ENCODE peak calls at places on chromosome 11, in seven cellular contexts. One of them, this sample, is unnamed.
A peak's percentile ranks its signal among the peaks of the same experiment; 100 is the strongest.

GRCh38 chr11:82754410-82754809 is 20.7 kb upstream of the FAM181B start:
- DNase-seq in iris pigment epithelial cell: peak; percentile 4
- DNase-seq in cardiac fibroblast: no peak
- DNase-seq in prostate gland: no peak
- DNase-seq in kidney epithelial cell: no peak
- DNase-seq in left kidney: no peak
- DNase-seq in neural progenitor cell: no peak
- DNase-seq in this sample: peak; percentile 73

GRCh38 chr11:95704865-95705264 is 84.7 kb downstream of the FAM76B start:
- DNase-seq in iris pigment epithelial cell: no peak
- DNase-seq in cardiac fibroblast: no peak
- DNase-seq in prostate gland: no peak
- DNase-seq in kidney epithelial cell: no peak
- DNase-seq in left kidney: peak; percentile 15
- DNase-seq in neural progenitor cell: no peak
- DNase-seq in this sample: no peak

GRCh38 chr11:35517481-35517880 is 7.9 kb downstream of the PAMR1 start:
- DNase-seq in iris pigment epithelial cell: no peak
- DNase-seq in cardiac fibroblast: no peak
- DNase-seq in prostate gland: no peak
- DNase-seq in kidney epithelial cell: no peak
- DNase-seq in left kidney: no peak
- DNase-seq in neural progenitor cell: no peak
- DNase-seq in this sample: no peak

GRCh38 chr11:77064648-77065217 is 2.0 kb upstream of the CAPN5 start:
- DNase-seq in iris pigment epithelial cell: no peak
- DNase-seq in cardiac fibroblast: no peak
- DNase-seq in prostate gland: no peak
- DNase-seq in kidney epithelial cell: no peak
- DNase-seq in left kidney: no peak
- DNase-seq in neural progenitor cell: no peak
- DNase-seq in this sample: no peak

GRCh38 chr11:104873252-104873651 is 25.0 kb downstream of the CASP12 start:
- DNase-seq in iris pigment epithelial cell: no peak
- DNase-seq in cardiac fibroblast: no peak
- DNase-seq in prostate gland: no peak
- DNase-seq in kidney epithelial cell: no peak
- DNase-seq in left kidney: no peak
- DNase-seq in neural progenitor cell: no peak
- DNase-seq in this sample: no peak

GRCh38 chr11:124069429-124070401 is 28.6 kb upstream of the OR10G7 start:
- DNase-seq in iris pigment epithelial cell: peak; percentile 76
- DNase-seq in cardiac fibroblast: peak; percentile 65
- DNase-seq in prostate gland: no peak
- DNase-seq in kidney epithelial cell: no peak
- DNase-seq in left kidney: peak; percentile 80
- DNase-seq in neural progenitor cell: peak; percentile 86
- DNase-seq in this sample: peak; percentile 34

GRCh38 chr11:76830639-76831312 is 29.9 kb upstream of the ACER3 start:
- DNase-seq in iris pigment epithelial cell: peak; percentile 77
- DNase-seq in cardiac fibroblast: peak; percentile 67
- DNase-seq in prostate gland: peak; percentile 50
- DNase-seq in kidney epithelial cell: no peak
- DNase-seq in left kidney: no peak
- DNase-seq in neural progenitor cell: no peak
- DNase-seq in this sample: no peak

GRCh38 chr11:91625495-91625894 is 599.1 kb upstream of the FAT3 start:
- DNase-seq in iris pigment epithelial cell: no peak
- DNase-seq in cardiac fibroblast: no peak
- DNase-seq in prostate gland: no peak
- DNase-seq in kidney epithelial cell: no peak
- DNase-seq in left kidney: no peak
- DNase-seq in neural progenitor cell: no peak
- DNase-seq in this sample: no peak

GRCh38 chr11:118211006-118211405 is 13.8 kb downstream of the JAML start:
- DNase-seq in iris pigment epithelial cell: no peak
- DNase-seq in cardiac fibroblast: peak; percentile 71
- DNase-seq in prostate gland: no peak
- DNase-seq in kidney epithelial cell: no peak
- DNase-seq in left kidney: no peak
- DNase-seq in neural progenitor cell: peak; percentile 82
- DNase-seq in this sample: no peak

GRCh38 chr11:62680825-62681240 is 2.0 kb upstream of the UBXN1 start:
- DNase-seq in iris pigment epithelial cell: peak; percentile 82
- DNase-seq in cardiac fibroblast: peak; percentile 87
- DNase-seq in prostate gland: peak; percentile 48
- DNase-seq in kidney epithelial cell: no peak
- DNase-seq in left kidney: peak; percentile 77
- DNase-seq in neural progenitor cell: peak; percentile 51
- DNase-seq in this sample: no peak

GRCh38 chr11:107824668-107825369 is 33.8 kb downstream of the SLC35F2 start:
- DNase-seq in iris pigment epithelial cell: peak; percentile 54
- DNase-seq in cardiac fibroblast: no peak
- DNase-seq in prostate gland: no peak
- DNase-seq in kidney epithelial cell: no peak
- DNase-seq in left kidney: no peak
- DNase-seq in neural progenitor cell: no peak
- DNase-seq in this sample: no peak

GRCh38 chr11:134530826-134531225 is 118.8 kb upstream of the B3GAT1 start:
- DNase-seq in iris pigment epithelial cell: no peak
- DNase-seq in cardiac fibroblast: no peak
- DNase-seq in prostate gland: no peak
- DNase-seq in kidney epithelial cell: no peak
- DNase-seq in left kidney: no peak
- DNase-seq in neural progenitor cell: no peak
- DNase-seq in this sample: no peak

GRCh38 chr11:116513894-116514293 is 258.9 kb downstream of the BUD13 start:
- DNase-seq in iris pigment epithelial cell: peak; percentile 25
- DNase-seq in cardiac fibroblast: peak; percentile 62
- DNase-seq in prostate gland: no peak
- DNase-seq in kidney epithelial cell: no peak
- DNase-seq in left kidney: peak; percentile 73
- DNase-seq in neural progenitor cell: peak; percentile 69
- DNase-seq in this sample: no peak

GRCh38 chr11:109859325-109859724 is 233.9 kb upstream of the ZC3H12C start:
- DNase-seq in iris pigment epithelial cell: peak; percentile 86
- DNase-seq in cardiac fibroblast: peak; percentile 76
- DNase-seq in prostate gland: no peak
- DNase-seq in kidney epithelial cell: peak; percentile 55
- DNase-seq in left kidney: no peak
- DNase-seq in neural progenitor cell: no peak
- DNase-seq in this sample: no peak

GRCh38 chr11:19093976-19094375 is 23.0 kb upstream of the ZDHHC13 start:
- DNase-seq in iris pigment epithelial cell: peak; percentile 24
- DNase-seq in cardiac fibroblast: no peak
- DNase-seq in prostate gland: no peak
- DNase-seq in kidney epithelial cell: peak; percentile 45
- DNase-seq in left kidney: no peak
- DNase-seq in neural progenitor cell: no peak
- DNase-seq in this sample: no peak

GRCh38 chr11:35163209-35163608 is 24.2 kb downstream of the CD44 start:
- DNase-seq in iris pigment epithelial cell: no peak
- DNase-seq in cardiac fibroblast: no peak
- DNase-seq in prostate gland: no peak
- DNase-seq in kidney epithelial cell: peak; percentile 97
- DNase-seq in left kidney: peak; percentile 67
- DNase-seq in neural progenitor cell: no peak
- DNase-seq in this sample: no peak

GRCh38 chr11:7874061-7874460 is 57.0 kb downstream of the OR10A6 start:
- DNase-seq in iris pigment epithelial cell: no peak
- DNase-seq in cardiac fibroblast: peak; percentile 44
- DNase-seq in prostate gland: no peak
- DNase-seq in kidney epithelial cell: no peak
- DNase-seq in left kidney: no peak
- DNase-seq in neural progenitor cell: no peak
- DNase-seq in this sample: no peak

GRCh38 chr11:32821517-32821916 is 8.2 kb upstream of the PRRG4 start:
- DNase-seq in iris pigment epithelial cell: peak; percentile 4
- DNase-seq in cardiac fibroblast: peak; percentile 29
- DNase-seq in prostate gland: no peak
- DNase-seq in kidney epithelial cell: no peak
- DNase-seq in left kidney: no peak
- DNase-seq in neural progenitor cell: no peak
- DNase-seq in this sample: no peak

GRCh38 chr11:79244175-79244804 is 196.5 kb downstream of the TENM4 start:
- DNase-seq in iris pigment epithelial cell: peak; percentile 94
- DNase-seq in cardiac fibroblast: peak; percentile 95
- DNase-seq in prostate gland: no peak
- DNase-seq in kidney epithelial cell: peak; percentile 71
- DNase-seq in left kidney: peak; percentile 56
- DNase-seq in neural progenitor cell: no peak
- DNase-seq in this sample: peak; percentile 91

GRCh38 chr11:19712281-19713220 is at the start of gene NAV2:
- DNase-seq in iris pigment epithelial cell: peak; percentile 93
- DNase-seq in cardiac fibroblast: peak; percentile 90
- DNase-seq in prostate gland: peak; percentile 91
- DNase-seq in kidney epithelial cell: no peak
- DNase-seq in left kidney: peak; percentile 98
- DNase-seq in neural progenitor cell: peak; percentile 98
- DNase-seq in this sample: peak; percentile 71

GRCh38 chr11:82996966-82997606 is 74.6 kb downstream of the RAB30 start:
- DNase-seq in iris pigment epithelial cell: peak; percentile 32
- DNase-seq in cardiac fibroblast: no peak
- DNase-seq in prostate gland: peak; percentile 38
- DNase-seq in kidney epithelial cell: no peak
- DNase-seq in left kidney: peak; percentile 30
- DNase-seq in neural progenitor cell: no peak
- DNase-seq in this sample: no peak

GRCh38 chr11:47571895-47572294 is 6.5 kb downstream of the PTPMT1 start:
- DNase-seq in iris pigment epithelial cell: peak; percentile 72
- DNase-seq in cardiac fibroblast: peak; percentile 81
- DNase-seq in prostate gland: no peak
- DNase-seq in kidney epithelial cell: no peak
- DNase-seq in left kidney: no peak
- DNase-seq in neural progenitor cell: no peak
- DNase-seq in this sample: no peak